ENCODE peak calls at places on chromosomes 1 and 21, in eight cellular contexts. B is HEK293T; Y is effector CD4-positive, alpha-beta T cell; F is progenitor cell of endocrine pancreas; K is NCI-H1105 treated with DMSO at 0.1 percent for 48 hours; X is H54; N is left colon; S is LoVo. W is an unnamed sample.
A peak's percentile ranks its signal among the peaks of the same experiment; 100 is the strongest.

GRCh38 chr21:42317826-42318746 is 2.9 kb upstream of the TFF3 start:
- DNase-seq in X (no peak), Y (no peak), N (no peak), S (no peak), B (no peak), F (no peak), K (no peak), W (no peak)

GRCh38 chr1:12040457-12041051 is 21.3 kb downstream of the MIIP start:
- DNase-seq in B (no peak), F (no peak), N (no peak), S (no peak), X (peak; percentile 76), K (peak; percentile 25), Y (no peak), W (no peak)

GRCh38 chr1:183989078-183989577 is 48.4 kb downstream of the COLGALT2 start:
- DNase-seq in Y (no peak), N (no peak), X (peak; percentile 40), F (no peak), B (no peak), K (no peak), S (no peak), W (peak; percentile 54)

GRCh38 chr1:160095382-160096105 is 2.9 kb downstream of the IGSF8 start:
- DNase-seq in X (no peak), K (no peak), Y (no peak), F (no peak), N (no peak), S (no peak), B (no peak), W (no peak)

GRCh38 chr1:206013017-206013800 is 10.0 kb upstream of the RAB7B start:
- DNase-seq in S (no peak), Y (no peak), B (no peak), K (no peak), F (no peak), X (no peak), N (no peak), W (no peak)

GRCh38 chr1:213666113-213666512 is 321.7 kb upstream of the PROX1 start:
- DNase-seq in N (no peak), S (no peak), F (no peak), B (no peak), K (peak; percentile 54), X (no peak), Y (no peak), W (no peak)

GRCh38 chr1:48245106-48245505 is 22.6 kb downstream of the SLC5A9 start:
- DNase-seq in S (no peak), F (no peak), Y (no peak), N (no peak), K (no peak), X (no peak), B (no peak), W (no peak)

GRCh38 chr1:87684194-87684593 is 355.5 kb downstream of the LMO4 start:
- DNase-seq in N (no peak), K (peak; percentile 58), B (peak; percentile 45), X (no peak), S (peak; percentile 26), F (no peak), Y (no peak), W (no peak)

GRCh38 chr1:45187735-45188134 is 18.7 kb downstream of the ZSWIM5 start:
- DNase-seq in N (no peak), Y (no peak), S (no peak), X (no peak), F (no peak), K (no peak), B (no peak), W (no peak)

GRCh38 chr1:41073971-41074370 is 52.4 kb upstream of the SLFNL1 start:
- DNase-seq in Y (no peak), X (peak; percentile 33), S (no peak), N (no peak), F (no peak), B (no peak), K (no peak), W (peak; percentile 50)

GRCh38 chr1:201218409-201218808 is 27.8 kb downstream of the IGFN1 start:
- DNase-seq in F (no peak), S (no peak), K (no peak), Y (no peak), N (no peak), B (no peak), X (no peak), W (no peak)

GRCh38 chr1:183632964-183633363 is 2.6 kb downstream of the ARPC5 start:
- DNase-seq in B (peak; percentile 25), X (no peak), S (no peak), N (no peak), Y (no peak), F (no peak), K (no peak), W (no peak)

GRCh38 chr1:11333631-11334030 is 60.6 kb downstream of the UBIAD1 start:
- DNase-seq in B (no peak), Y (no peak), S (no peak), X (no peak), N (no peak), F (no peak), K (no peak), W (no peak)

GRCh38 chr1:2381741-2382620 is 9.4 kb downstream of the MORN1 start:
- DNase-seq in N (peak; percentile 74), F (peak; percentile 65), S (peak; percentile 20), K (no peak), X (peak; percentile 87), B (peak; percentile 93), Y (peak; percentile 71), W (peak; percentile 72)

GRCh38 chr1:203789966-203790365 is 5.5 kb upstream of the ZBED6 start:
- DNase-seq in X (no peak), Y (no peak), K (no peak), S (no peak), B (no peak), F (no peak), N (no peak), W (no peak)

GRCh38 chr21:32802954-32803353 is 31.4 kb upstream of the PAXBP1 start:
- DNase-seq in S (no peak), Y (no peak), N (no peak), B (no peak), X (no peak), F (no peak), K (no peak), W (no peak)

GRCh38 chr1:234998174-234998741 is 130.4 kb downstream of the TOMM20 start:
- DNase-seq in B (no peak), F (no peak), N (peak; percentile 93), Y (no peak), S (peak; percentile 94), K (no peak), X (no peak), W (peak; percentile 99)

GRCh38 chr1:170321113-170321512 is 175.4 kb downstream of the NTMT2 start:
- DNase-seq in N (no peak), F (no peak), K (no peak), Y (no peak), S (no peak), X (no peak), B (no peak), W (no peak)

GRCh38 chr1:160672118-160672517 is 25.3 kb upstream of the SLAMF1 start:
- DNase-seq in F (no peak), K (no peak), X (no peak), N (no peak), Y (no peak), S (no peak), B (no peak), W (no peak)

GRCh38 chr1:238177960-238178359 is 287.2 kb upstream of the ZP4 start:
- DNase-seq in N (no peak), K (no peak), Y (no peak), S (no peak), F (no peak), X (peak; percentile 10), B (no peak), W (peak; percentile 57)

GRCh38 chr1:85225624-85226380 is 25.0 kb upstream of the SYDE2 start:
- DNase-seq in S (no peak), K (no peak), X (no peak), B (no peak), F (no peak), N (no peak), Y (no peak), W (no peak)

GRCh38 chr1:21511579-21512522 is 2.6 kb downstream of the ALPL start:
- DNase-seq in B (no peak), N (no peak), X (peak; percentile 49), S (no peak), Y (no peak), K (no peak), F (no peak), W (peak; percentile 33)

GRCh38 chr1:14413809-14414208 is 184.7 kb upstream of the KAZN start:
- DNase-seq in Y (no peak), K (no peak), F (no peak), X (no peak), B (no peak), S (no peak), N (no peak), W (peak; percentile 15)

GRCh38 chr1:22808186-22808845 is 97.7 kb downstream of the EPHB2 start:
- DNase-seq in F (no peak), Y (no peak), X (no peak), K (no peak), N (no peak), B (no peak), S (no peak), W (peak; percentile 33)

GRCh38 chr1:29392486-29393450 is 156.4 kb downstream of the PTPRU start:
- DNase-seq in B (no peak), S (no peak), Y (no peak), X (no peak), N (no peak), K (no peak), F (no peak), W (no peak)

GRCh38 chr1:204314209-204314892 is 45.4 kb downstream of the PLEKHA6 start:
- DNase-seq in X (no peak), S (no peak), N (no peak), B (no peak), Y (no peak), K (peak; percentile 90), F (no peak), W (peak; percentile 83)

GRCh38 chr1:217311766-217312165 is 319.1 kb downstream of the GPATCH2 start:
- DNase-seq in X (no peak), F (no peak), Y (no peak), S (no peak), K (no peak), N (no peak), B (no peak), W (peak; percentile 44)

GRCh38 chr1:70767377-70767776 is 280.2 kb downstream of the PTGER3 start:
- DNase-seq in N (no peak), B (no peak), S (no peak), K (no peak), X (no peak), F (no peak), Y (no peak), W (no peak)

GRCh38 chr1:155268630-155269029 is 4.7 kb downstream of the CLK2 start:
- DNase-seq in N (no peak), K (no peak), B (no peak), X (no peak), Y (no peak), S (no peak), F (no peak), W (no peak)

GRCh38 chr1:210301254-210301955 is 27.3 kb upstream of the HHAT start:
- DNase-seq in N (no peak), B (no peak), K (no peak), F (no peak), S (no peak), X (no peak), Y (no peak), W (no peak)

GRCh38 chr1:96865731-96866684 is 144.4 kb downstream of the PTBP2 start:
- DNase-seq in B (no peak), X (peak; percentile 23), S (no peak), N (no peak), Y (no peak), F (no peak), K (no peak), W (peak; percentile 97)

GRCh38 chr1:13797397-13797796 is 97.4 kb downstream of the PRDM2 start:
- DNase-seq in F (no peak), N (no peak), B (no peak), K (peak; percentile 93), Y (no peak), X (no peak), S (no peak), W (no peak)

GRCh38 chr1:197725044-197725443 is 50.2 kb downstream of the DENND1B start:
- DNase-seq in B (no peak), Y (no peak), S (no peak), K (peak; percentile 15), X (no peak), N (no peak), F (no peak), W (peak; percentile 64)

GRCh38 chr1:40630488-40631223 is 34.8 kb downstream of the RIMS3 start:
- DNase-seq in F (peak; percentile 37), X (peak; percentile 38), N (no peak), S (no peak), B (peak; percentile 62), K (peak; percentile 3), Y (no peak), W (peak; percentile 32)

W was measured in MCF 10A.